ENCODE peak calls at places on chromosome 3, in four cellular contexts. X, Q, A and M are unnamed samples.

GRCh38 chr3:13750731-13751130 is 129.1 kb downstream of the WNT7A start:
- DNase-seq in Q (no peak), X (no peak), A (no peak), M (no peak)

GRCh38 chr3:191141728-191142127 is 57.3 kb upstream of the OSTN start:
- DNase-seq in X (peak; percentile 37), A (no peak), Q (peak; percentile 43), M (no peak)

GRCh38 chr3:10233988-10234387 is 14.3 kb upstream of the TATDN2 start:
- DNase-seq in A (no peak), X (no peak), Q (no peak), M (no peak)

GRCh38 chr3:98901032-98901464 is 447 bp downstream of the DCBLD2 start:
- DNase-seq in A (peak; percentile 28), X (no peak), Q (no peak), M (no peak)

GRCh38 chr3:31448035-31448881 is 84.5 kb upstream of the STT3B start:
- DNase-seq in A (peak; percentile 25), Q (no peak), X (no peak), M (peak; percentile 41)

GRCh38 chr3:13770390-13771169 is 109.3 kb downstream of the WNT7A start:
- DNase-seq in A (no peak), Q (no peak), X (no peak), M (no peak)

GRCh38 chr3:7447197-7447769 is 586.4 kb downstream of the GRM7 start:
- DNase-seq in X (no peak), Q (no peak), A (no peak), M (no peak)

GRCh38 chr3:134076816-134077215 is 47.1 kb upstream of the SLCO2A1 start:
- DNase-seq in X (no peak), A (no peak), Q (no peak), M (no peak)

GRCh38 chr3:187072102-187072501 is 67.2 kb downstream of the RPL39L start:
- DNase-seq in A (no peak), Q (no peak), X (no peak), M (no peak)

GRCh38 chr3:129384594-129385323 is 43.7 kb downstream of the EFCAB12 start:
- DNase-seq in A (no peak), X (no peak), Q (no peak), M (no peak)

GRCh38 chr3:55427739-55428138 is 59.4 kb downstream of the WNT5A start:
- DNase-seq in A (no peak), Q (no peak), X (no peak), M (no peak)

GRCh38 chr3:107578523-107578922 is 55.8 kb downstream of the BBX start:
- DNase-seq in A (no peak), X (no peak), Q (no peak), M (no peak)